ENCODE peak calls at places on chromosomes 1 and 21, in six cellular contexts. S, V, X, J, Z and H are unnamed samples.

GRCh38 chr1:7329868-7330615 is 441.1 kb upstream of the VAMP3 start:
- DNase-seq in S (no peak), V (no peak), X (no peak), J (no peak), Z (no peak), H (no peak)

GRCh38 chr1:8211620-8212442 is 106.1 kb upstream of the SLC45A1 start:
- DNase-seq in S (peak), V (no peak), X (peak), J (no peak), Z (peak), H (no peak)

GRCh38 chr1:110235839-110236682 is 25.9 kb downstream of the KCNC4 start:
- DNase-seq in S (peak), V (no peak), X (peak), J (no peak), Z (peak), H (no peak)

GRCh38 chr1:227093309-227093708 is 153.2 kb downstream of the COQ8A start:
- DNase-seq in S (no peak), V (no peak), X (no peak), J (no peak), Z (no peak), H (no peak)

GRCh38 chr1:32242341-32242851 is 4.6 kb upstream of the FAM167B start:
- DNase-seq in S (no peak), V (no peak), X (no peak), J (no peak), Z (no peak), H (no peak)

GRCh38 chr1:117501275-117501674 is 104.6 kb upstream of the TENT5C start:
- DNase-seq in S (no peak), V (no peak), X (no peak), J (no peak), Z (no peak), H (no peak)

GRCh38 chr1:232269988-232270387 is 359.9 kb downstream of the SIPA1L2 start:
- DNase-seq in S (no peak), V (no peak), X (no peak), J (no peak), Z (no peak), H (no peak)

GRCh38 chr1:95073446-95073845 is 695 bp upstream of the ALG14 start:
- DNase-seq in S (no peak), V (no peak), X (no peak), J (no peak), Z (no peak), H (peak)

GRCh38 chr1:180178511-180179161 is 24.0 kb downstream of the QSOX1 start:
- DNase-seq in S (peak), V (peak), X (peak), J (no peak), Z (peak), H (peak)

GRCh38 chr1:109312978-109313775 is 6.4 kb upstream of the MYBPHL start:
- DNase-seq in S (no peak), V (no peak), X (no peak), J (no peak), Z (no peak), H (no peak)

GRCh38 chr21:35375115-35375514 is 326.0 kb upstream of the RUNX1 start:
- DNase-seq in S (no peak), V (no peak), X (peak), J (no peak), Z (no peak), H (no peak)

GRCh38 chr1:225878282-225878681 is 3.9 kb downstream of the TMEM63A start:
- DNase-seq in S (no peak), V (no peak), X (no peak), J (no peak), Z (no peak), H (no peak)

GRCh38 chr1:25644962-25645361 is 28.4 kb downstream of the MAN1C1 start:
- DNase-seq in S (no peak), V (no peak), X (no peak), J (no peak), Z (no peak), H (no peak)